ENCODE peak calls at places on chromosomes 5 and 9, in four cellular contexts. One of them, this sample, is unnamed.

GRCh38 chr5:142664067-142664466 is 21.8 kb downstream of the FGF1 start:
- DNase-seq in neural progenitor cell: no peak
- DNase-seq in GM23338: no peak
- DNase-seq in SK-N-SH: no peak
- DNase-seq in this sample: no peak

GRCh38 chr5:135213466-135214239 is 179.6 kb upstream of the PITX1 start:
- DNase-seq in neural progenitor cell: no peak
- DNase-seq in GM23338: no peak
- DNase-seq in SK-N-SH: no peak
- DNase-seq in this sample: no peak

GRCh38 chr5:130099001-130099400 is 194.7 kb downstream of the CHSY3 start:
- DNase-seq in neural progenitor cell: no peak
- DNase-seq in GM23338: no peak
- DNase-seq in SK-N-SH: no peak
- DNase-seq in this sample: no peak

GRCh38 chr9:19629506-19629905 is 159.3 kb downstream of the SLC24A2 start:
- DNase-seq in neural progenitor cell: peak; percentile 6
- DNase-seq in GM23338: peak; percentile 47
- DNase-seq in SK-N-SH: peak; percentile 27
- DNase-seq in this sample: no peak

GRCh38 chr9:72537671-72538070 is 16.3 kb downstream of the TMC1 start:
- DNase-seq in neural progenitor cell: no peak
- DNase-seq in GM23338: no peak
- DNase-seq in SK-N-SH: no peak
- DNase-seq in this sample: no peak

GRCh38 chr9:6632516-6633328 is 12.8 kb downstream of the GLDC start:
- DNase-seq in neural progenitor cell: no peak
- DNase-seq in GM23338: peak; percentile 52
- DNase-seq in SK-N-SH: no peak
- DNase-seq in this sample: peak; percentile 27

GRCh38 chr5:142720561-142721275 is 34.8 kb upstream of the FGF1 start:
- DNase-seq in neural progenitor cell: no peak
- DNase-seq in GM23338: no peak
- DNase-seq in SK-N-SH: no peak
- DNase-seq in this sample: no peak

GRCh38 chr9:136740971-136741884 is 1.5 kb downstream of the LCN10 start:
- DNase-seq in neural progenitor cell: no peak
- DNase-seq in GM23338: no peak
- DNase-seq in SK-N-SH: peak; percentile 68
- DNase-seq in this sample: no peak

GRCh38 chr5:172302047-172302710 is 18.6 kb upstream of the UBTD2 start:
- DNase-seq in neural progenitor cell: no peak
- DNase-seq in GM23338: no peak
- DNase-seq in SK-N-SH: no peak
- DNase-seq in this sample: no peak

GRCh38 chr9:78298046-78298511 is 1.2 kb downstream of the PSAT1 start:
- DNase-seq in neural progenitor cell: peak; percentile 63
- DNase-seq in GM23338: peak; percentile 48
- DNase-seq in SK-N-SH: peak; percentile 56
- DNase-seq in this sample: no peak

GRCh38 chr5:171295299-171295698 is 13.7 kb upstream of the TLX3 start:
- DNase-seq in neural progenitor cell: no peak
- DNase-seq in GM23338: no peak
- DNase-seq in SK-N-SH: no peak
- DNase-seq in this sample: no peak

GRCh38 chr5:57524661-57525060 is 42.0 kb upstream of the ACTBL2 start:
- DNase-seq in neural progenitor cell: no peak
- DNase-seq in GM23338: no peak
- DNase-seq in SK-N-SH: no peak
- DNase-seq in this sample: no peak

GRCh38 chr9:96852676-96853075 is 1.6 kb downstream of the ZNF782 start:
- DNase-seq in neural progenitor cell: no peak
- DNase-seq in GM23338: no peak
- DNase-seq in SK-N-SH: no peak
- DNase-seq in this sample: no peak

GRCh38 chr5:109705596-109705995 is 15.9 kb downstream of the MAN2A1 start:
- DNase-seq in neural progenitor cell: peak; percentile 20
- DNase-seq in GM23338: peak; percentile 35
- DNase-seq in SK-N-SH: no peak
- DNase-seq in this sample: no peak

GRCh38 chr5:61322738-61323429 is 9.2 kb upstream of the ZSWIM6 start:
- DNase-seq in neural progenitor cell: no peak
- DNase-seq in GM23338: peak; percentile 5
- DNase-seq in SK-N-SH: no peak
- DNase-seq in this sample: no peak

GRCh38 chr9:12958708-12959107 is 183.9 kb downstream of the LURAP1L start:
- DNase-seq in neural progenitor cell: no peak
- DNase-seq in GM23338: no peak
- DNase-seq in SK-N-SH: no peak
- DNase-seq in this sample: no peak

GRCh38 chr9:110969971-110970381 is 68.3 kb downstream of the LPAR1 start:
- DNase-seq in neural progenitor cell: no peak
- DNase-seq in GM23338: no peak
- DNase-seq in SK-N-SH: no peak
- DNase-seq in this sample: no peak

GRCh38 chr9:118423021-118423420 is 718.8 kb downstream of the TLR4 start:
- DNase-seq in neural progenitor cell: no peak
- DNase-seq in GM23338: no peak
- DNase-seq in SK-N-SH: no peak
- DNase-seq in this sample: no peak

GRCh38 chr5:3809455-3809854 is 213.8 kb downstream of the IRX1 start:
- DNase-seq in neural progenitor cell: no peak
- DNase-seq in GM23338: no peak
- DNase-seq in SK-N-SH: no peak
- DNase-seq in this sample: no peak

GRCh38 chr5:73286891-73287290 is 113.9 kb downstream of the TMEM174 start:
- DNase-seq in neural progenitor cell: no peak
- DNase-seq in GM23338: no peak
- DNase-seq in SK-N-SH: no peak
- DNase-seq in this sample: no peak

GRCh38 chr5:24633705-24634325 is 11.0 kb downstream of the CDH10 start:
- DNase-seq in neural progenitor cell: peak; percentile 59
- DNase-seq in GM23338: peak; percentile 62
- DNase-seq in SK-N-SH: peak; percentile 6
- DNase-seq in this sample: peak; percentile 47

GRCh38 chr5:22719842-22720241 is 133.3 kb downstream of the CDH12 start:
- DNase-seq in neural progenitor cell: no peak
- DNase-seq in GM23338: no peak
- DNase-seq in SK-N-SH: no peak
- DNase-seq in this sample: no peak

GRCh38 chr5:41754857-41755256 is 115.4 kb downstream of the OXCT1 start:
- DNase-seq in neural progenitor cell: no peak
- DNase-seq in GM23338: no peak
- DNase-seq in SK-N-SH: no peak
- DNase-seq in this sample: peak; percentile 2

GRCh38 chr9:115211413-115212204 is 93.7 kb upstream of the TNC start:
- DNase-seq in neural progenitor cell: no peak
- DNase-seq in GM23338: no peak
- DNase-seq in SK-N-SH: no peak
- DNase-seq in this sample: no peak

GRCh38 chr9:115207003-115207837 is 89.3 kb upstream of the TNC start:
- DNase-seq in neural progenitor cell: no peak
- DNase-seq in GM23338: no peak
- DNase-seq in SK-N-SH: no peak
- DNase-seq in this sample: no peak

GRCh38 chr9:115210699-115211098 is 92.7 kb upstream of the TNC start:
- DNase-seq in neural progenitor cell: no peak
- DNase-seq in GM23338: no peak
- DNase-seq in SK-N-SH: no peak
- DNase-seq in this sample: no peak

GRCh38 chr9:115209601-115210306 is 91.8 kb upstream of the TNC start:
- DNase-seq in neural progenitor cell: no peak
- DNase-seq in GM23338: no peak
- DNase-seq in SK-N-SH: no peak
- DNase-seq in this sample: no peak

GRCh38 chr9:115208503-115208902 is 90.5 kb upstream of the TNC start:
- DNase-seq in neural progenitor cell: no peak
- DNase-seq in GM23338: no peak
- DNase-seq in SK-N-SH: no peak
- DNase-seq in this sample: no peak
- H2AFZ ChIP-seq in neural progenitor cell: no peak overlapping the region
- H2AFZ ChIP-seq in GM23338: no peak overlapping the region
- H2AFZ ChIP-seq in SK-N-SH: no peak overlapping the region
- H2AFZ ChIP-seq in this sample: no peak overlapping the region

DNA sequence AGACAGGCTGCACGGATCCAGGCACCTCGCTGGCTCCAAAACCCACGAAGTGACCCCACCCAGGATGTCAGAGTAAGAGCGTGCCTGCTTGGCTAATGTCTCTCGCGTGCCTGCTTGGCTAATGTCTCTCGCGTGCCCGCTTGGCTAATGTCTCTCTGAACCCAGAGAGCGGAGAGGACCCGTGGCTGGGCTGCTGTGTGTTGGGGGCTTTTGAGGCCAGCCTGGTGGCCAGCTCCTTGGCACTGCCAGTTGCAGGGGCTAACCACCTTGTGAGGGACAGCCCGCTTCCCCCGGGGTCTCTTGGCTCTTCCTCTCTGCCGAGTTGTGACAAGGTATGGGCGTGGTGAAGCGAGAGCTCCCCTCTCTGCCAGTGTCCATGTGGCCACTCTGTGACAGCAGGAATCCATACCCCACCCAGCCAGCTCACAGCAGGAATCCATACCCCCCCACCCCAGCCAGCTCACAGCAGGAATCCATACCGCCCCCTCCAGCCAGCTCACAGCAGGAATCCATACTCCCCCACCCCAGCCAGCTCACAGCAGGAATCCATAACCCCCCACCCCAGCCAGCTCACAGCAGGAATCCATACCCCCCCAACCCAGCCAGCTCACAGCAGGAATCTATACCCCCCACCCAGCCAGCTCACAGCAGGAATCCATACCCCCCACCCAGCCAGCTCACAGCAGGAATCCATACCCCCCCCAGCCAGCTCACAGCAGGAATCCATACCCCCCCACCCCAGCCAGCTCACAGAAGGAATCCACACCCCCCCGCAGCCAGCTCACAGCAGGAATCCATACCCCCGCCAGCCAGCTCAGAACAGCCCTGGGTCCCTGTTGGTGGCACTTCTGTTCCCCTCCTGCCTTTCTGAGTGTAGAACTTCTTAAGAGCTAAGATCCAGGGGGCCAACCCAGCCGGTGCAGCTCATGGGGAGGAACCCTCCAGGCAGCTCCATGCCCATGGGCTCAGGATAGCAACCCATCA is 8.5 kb upstream of the RXRA start:
- DNase-seq in neural progenitor cell: no peak
- DNase-seq in GM23338: no peak
- DNase-seq in SK-N-SH: no peak
- DNase-seq in this sample: no peak
- H3K4me2 ChIP-seq in neural progenitor cell: no peak overlapping the region
- H3K4me2 ChIP-seq in GM23338: no peak overlapping the region
- H3K4me2 ChIP-seq in SK-N-SH: peak overlapping the region; percentile 70
- H3K4me2 ChIP-seq in this sample: no peak overlapping the region

GRCh38 chr9:127898433-127899199 is 787 bp downstream of the ST6GALNAC6 start:
- DNase-seq in neural progenitor cell: peak; percentile 61
- DNase-seq in GM23338: peak; percentile 56
- DNase-seq in SK-N-SH: peak; percentile 73
- DNase-seq in this sample: peak; percentile 33
- TF ChIP-seq EZH2phosphoT487 in neural progenitor cell: no peak
- TF ChIP-seq EZH2phosphoT487 in GM23338: no peak
- TF ChIP-seq EZH2phosphoT487 in SK-N-SH: no peak
- TF ChIP-seq EZH2phosphoT487 in this sample: no peak

GRCh38 chr9:16134351-16134750 is 581.5 kb downstream of the CCDC171 start:
- DNase-seq in neural progenitor cell: no peak
- DNase-seq in GM23338: no peak
- DNase-seq in SK-N-SH: no peak
- DNase-seq in this sample: no peak

GRCh38 chr9:16135916-16136315 is 583.1 kb downstream of the CCDC171 start:
- DNase-seq in neural progenitor cell: no peak
- DNase-seq in GM23338: no peak
- DNase-seq in SK-N-SH: no peak
- DNase-seq in this sample: no peak

GRCh38 chr9:16133032-16133431 is 580.2 kb downstream of the CCDC171 start:
- DNase-seq in neural progenitor cell: no peak
- DNase-seq in GM23338: no peak
- DNase-seq in SK-N-SH: no peak
- DNase-seq in this sample: no peak

GRCh38 chr9:16132513-16132912 is 579.7 kb downstream of the CCDC171 start:
- DNase-seq in neural progenitor cell: no peak
- DNase-seq in GM23338: no peak
- DNase-seq in SK-N-SH: no peak
- DNase-seq in this sample: no peak

GRCh38 chr9:16133556-16134227 is 580.8 kb downstream of the CCDC171 start:
- DNase-seq in neural progenitor cell: peak; percentile 90
- DNase-seq in GM23338: peak; percentile 95
- DNase-seq in SK-N-SH: peak; percentile 51
- DNase-seq in this sample: peak; percentile 39
- H2AFZ ChIP-seq in neural progenitor cell: peak overlapping the region; percentile 30
- H2AFZ ChIP-seq in GM23338: peak overlapping the region; percentile 83
- H2AFZ ChIP-seq in SK-N-SH: peak overlapping the region; percentile 4
- H2AFZ ChIP-seq in this sample: no peak overlapping the region

GRCh38 chr5:16884595-16884994 is 51.5 kb downstream of the MYO10 start:
- DNase-seq in neural progenitor cell: no peak
- DNase-seq in GM23338: no peak
- DNase-seq in SK-N-SH: no peak
- DNase-seq in this sample: no peak

GRCh38 chr5:16886793-16887345 is 49.2 kb downstream of the MYO10 start:
- DNase-seq in neural progenitor cell: no peak
- DNase-seq in GM23338: no peak
- DNase-seq in SK-N-SH: no peak
- DNase-seq in this sample: no peak

GRCh38 chr5:16883801-16884200 is 52.3 kb downstream of the MYO10 start:
- DNase-seq in neural progenitor cell: no peak
- DNase-seq in GM23338: no peak
- DNase-seq in SK-N-SH: no peak
- DNase-seq in this sample: no peak

GRCh38 chr5:16886366-16886736 is 49.7 kb downstream of the MYO10 start:
- DNase-seq in neural progenitor cell: no peak
- DNase-seq in GM23338: no peak
- DNase-seq in SK-N-SH: no peak
- DNase-seq in this sample: no peak

GRCh38 chr5:16885635-16886365 is 50.3 kb downstream of the MYO10 start:
- DNase-seq in neural progenitor cell: no peak
- DNase-seq in GM23338: no peak
- DNase-seq in SK-N-SH: no peak
- DNase-seq in this sample: no peak
- H3K4me2 ChIP-seq in neural progenitor cell: no peak overlapping the region
- H3K4me2 ChIP-seq in GM23338: no peak overlapping the region
- H3K4me2 ChIP-seq in SK-N-SH: peak overlapping the region; percentile 4
- H3K4me2 ChIP-seq in this sample: no peak overlapping the region

GRCh38 chr5:14699159-14699558 is 34.6 kb downstream of the OTULIN start:
- DNase-seq in neural progenitor cell: no peak
- DNase-seq in GM23338: no peak
- DNase-seq in SK-N-SH: no peak
- DNase-seq in this sample: no peak
- TF ChIP-seq EZH2phosphoT487 in neural progenitor cell: no peak
- TF ChIP-seq EZH2phosphoT487 in GM23338: no peak
- TF ChIP-seq EZH2phosphoT487 in SK-N-SH: no peak
- TF ChIP-seq EZH2phosphoT487 in this sample: no peak

GRCh38 chr9:132440769-132441168 is 30.8 kb downstream of the CFAP77 start:
- DNase-seq in neural progenitor cell: no peak
- DNase-seq in GM23338: no peak
- DNase-seq in SK-N-SH: no peak
- DNase-seq in this sample: no peak
- H2AFZ ChIP-seq in neural progenitor cell: no peak overlapping the region
- H2AFZ ChIP-seq in GM23338: peak overlapping the region; percentile 40
- H2AFZ ChIP-seq in SK-N-SH: no peak overlapping the region
- H2AFZ ChIP-seq in this sample: no peak overlapping the region

GRCh38 chr5:179795863-179796833 is 2.4 kb downstream of the LTC4S start:
- DNase-seq in neural progenitor cell: peak; percentile 91
- DNase-seq in GM23338: peak; percentile 90
- DNase-seq in SK-N-SH: peak; percentile 92
- DNase-seq in this sample: peak; percentile 83
- H3K4me2 ChIP-seq in neural progenitor cell: peak overlapping the region; percentile 98
- H3K4me2 ChIP-seq in GM23338: peak overlapping the region; percentile 89
- H3K4me2 ChIP-seq in SK-N-SH: peak overlapping the region; percentile 83
- H3K4me2 ChIP-seq in this sample: peak overlapping the region; percentile 77

GRCh38 chr9:134634667-134635230 is 6.9 kb upstream of the COL5A1 start:
- DNase-seq in neural progenitor cell: no peak
- DNase-seq in GM23338: no peak
- DNase-seq in SK-N-SH: no peak
- DNase-seq in this sample: no peak
- TF ChIP-seq EZH2phosphoT487 in neural progenitor cell: no peak
- TF ChIP-seq EZH2phosphoT487 in GM23338: no peak
- TF ChIP-seq EZH2phosphoT487 in SK-N-SH: no peak
- TF ChIP-seq EZH2phosphoT487 in this sample: no peak